ENCODE peak calls at places on chromosomes 12 and 14, in four cellular contexts. S is GM12878, U is HepG2, I is K562. W is an unnamed sample.

GRCh38 chr14:102907303-102907844 is 15.1 kb upstream of the AMN start:
- DNase-seq in U (no peak), I (no peak), S (no peak), W (no peak)

GRCh38 chr14:61696753-61697318 is 1.5 kb downstream of the HIF1A start:
- DNase-seq in U (no peak), S (no peak), I (no peak), W (no peak)

GRCh38 chr14:71267691-71268090 is 360.4 kb downstream of the PCNX1 start:
- DNase-seq in U (no peak), S (no peak), I (no peak), W (no peak)

GRCh38 chr14:92660571-92660970 is 87.9 kb downstream of the LGMN start:
- DNase-seq in U (no peak), I (no peak), S (no peak), W (no peak)

GRCh38 chr12:96375841-96376249 is 24.4 kb downstream of the CDK17 start:
- DNase-seq in S (peak; percentile 56), I (peak; percentile 52), U (no peak), W (no peak)

GRCh38 chr14:71228711-71229110 is 321.5 kb downstream of the PCNX1 start:
- DNase-seq in U (peak; percentile 87), S (no peak), I (no peak), W (no peak)

GRCh38 chr14:44564908-44565307 is 57.8 kb upstream of the FSCB start:
- DNase-seq in S (no peak), I (no peak), U (no peak), W (no peak)

GRCh38 chr12:124305136-124305535 is 10.2 kb downstream of the RFLNA start:
- DNase-seq in U (no peak), I (no peak), S (no peak), W (no peak)

GRCh38 chr14:73008501-73008900 is 18.4 kb downstream of the ZFYVE1 start:
- DNase-seq in U (no peak), I (no peak), S (no peak), W (no peak)

GRCh38 chr12:106123551-106123991 is 15.2 kb downstream of the NUAK1 start:
- DNase-seq in S (no peak), I (no peak), U (no peak), W (no peak)

GRCh38 chr14:39175445-39176262 is 600 bp downstream of the PNN start:
- DNase-seq in I (peak; percentile 27), S (no peak), U (peak; percentile 66), W (peak; percentile 40)

GRCh38 chr12:117045998-117046374 is 53.2 kb downstream of the TESC start:
- DNase-seq in U (peak; percentile 69), S (no peak), I (peak; percentile 47), W (peak; percentile 73)

GRCh38 chr12:107474639-107475539 is 210.7 kb upstream of the PWP1 start:
- DNase-seq in I (no peak), S (no peak), U (no peak), W (no peak)

GRCh38 chr14:23441076-23441475 is 5.6 kb upstream of the MYH7 start:
- DNase-seq in U (no peak), S (no peak), I (peak; percentile 27), W (no peak)

GRCh38 chr14:102182190-102182589 is 42.5 kb downstream of the WDR20 start:
- DNase-seq in U (no peak), S (no peak), I (no peak), W (no peak)

GRCh38 chr12:4353785-4354208 is 25.7 kb downstream of the FGF23 start:
- DNase-seq in U (no peak), I (peak; percentile 19), S (no peak), W (peak; percentile 46)

GRCh38 chr12:4169959-4170358 is 103.6 kb upstream of the CCND2 start:
- DNase-seq in U (no peak), I (no peak), S (no peak), W (no peak)

GRCh38 chr14:57656853-57657252 is 163.2 kb upstream of the CCDC198 start:
- DNase-seq in S (no peak), U (no peak), I (no peak), W (no peak)

GRCh38 chr12:111410229-111411186 is 4.8 kb downstream of the SH2B3 start:
- DNase-seq in S (no peak), I (no peak), U (no peak), W (peak; percentile 76)

GRCh38 chr12:105386431-105386830 is 55.9 kb downstream of the C12orf75 start:
- DNase-seq in U (no peak), I (no peak), S (no peak), W (no peak)

GRCh38 chr12:81461163-81461562 is 298.0 kb downstream of the PPFIA2 start:
- DNase-seq in U (no peak), S (no peak), I (no peak), W (no peak)

GRCh38 chr14:76655331-76655730 is 105.9 kb upstream of the VASH1 start:
- DNase-seq in U (no peak), I (no peak), S (no peak), W (no peak)

GRCh38 chr14:66117600-66117999 is 368.6 kb upstream of the CCDC196 start:
- DNase-seq in U (no peak), I (no peak), S (no peak), W (no peak)

GRCh38 chr12:124551268-124552144 is 15.9 kb downstream of the NCOR2 start:
- DNase-seq in S (no peak), I (peak; percentile 54), U (no peak), W (peak; percentile 47)

GRCh38 chr14:63891148-63891964 is 38.6 kb downstream of the SYNE2 start:
- DNase-seq in S (no peak), I (no peak), U (no peak), W (no peak)

GRCh38 chr14:51735851-51736250 is 84.1 kb downstream of the FRMD6 start:
- DNase-seq in I (no peak), U (peak; percentile 64), S (no peak), W (no peak)

GRCh38 chr12:64193045-64193444 is 29.1 kb downstream of the KICS2 start:
- DNase-seq in I (no peak), S (no peak), U (no peak), W (no peak)

GRCh38 chr12:61916856-61917255 is 343.3 kb upstream of the USP15 start:
- DNase-seq in U (no peak), S (no peak), I (no peak), W (no peak)

GRCh38 chr12:26345471-26346003 is 150.2 kb downstream of the SSPN start:
- DNase-seq in U (no peak), I (no peak), S (no peak), W (no peak)

GRCh38 chr12:32891956-32892355 is 4.6 kb downstream of the PKP2 start:
- DNase-seq in S (no peak), I (no peak), U (peak; percentile 75), W (no peak)

GRCh38 chr12:132597333-132598283 is 12.8 kb downstream of the LRCOL1 start:
- DNase-seq in U (no peak), S (no peak), I (no peak), W (no peak)

DNA sequence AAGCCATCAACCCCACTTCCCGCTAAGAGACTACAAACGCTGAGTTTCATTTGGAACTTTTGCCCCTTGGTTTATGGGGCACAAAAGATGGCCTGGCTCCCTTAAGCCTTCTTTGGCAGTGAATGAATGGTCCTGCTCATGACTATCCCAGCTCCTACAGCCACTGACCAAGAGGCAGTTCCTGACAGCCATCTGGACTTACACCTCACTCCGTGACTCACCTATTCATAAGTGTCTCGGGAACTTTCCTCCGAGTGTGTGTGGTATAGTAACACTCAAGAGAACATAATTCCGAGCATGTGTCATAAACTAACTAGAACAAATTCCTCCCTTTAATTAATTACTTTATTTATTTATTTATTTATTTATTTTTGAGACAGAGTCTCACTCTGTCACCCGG is 51.9 kb upstream of the NUDT4 start:
- DNase-seq in S (no peak), I (no peak), U (no peak), W (no peak)
- TF ChIP-seq NFIC in S (no peak), I (no peak), U (no peak), W (no peak)

DNA sequence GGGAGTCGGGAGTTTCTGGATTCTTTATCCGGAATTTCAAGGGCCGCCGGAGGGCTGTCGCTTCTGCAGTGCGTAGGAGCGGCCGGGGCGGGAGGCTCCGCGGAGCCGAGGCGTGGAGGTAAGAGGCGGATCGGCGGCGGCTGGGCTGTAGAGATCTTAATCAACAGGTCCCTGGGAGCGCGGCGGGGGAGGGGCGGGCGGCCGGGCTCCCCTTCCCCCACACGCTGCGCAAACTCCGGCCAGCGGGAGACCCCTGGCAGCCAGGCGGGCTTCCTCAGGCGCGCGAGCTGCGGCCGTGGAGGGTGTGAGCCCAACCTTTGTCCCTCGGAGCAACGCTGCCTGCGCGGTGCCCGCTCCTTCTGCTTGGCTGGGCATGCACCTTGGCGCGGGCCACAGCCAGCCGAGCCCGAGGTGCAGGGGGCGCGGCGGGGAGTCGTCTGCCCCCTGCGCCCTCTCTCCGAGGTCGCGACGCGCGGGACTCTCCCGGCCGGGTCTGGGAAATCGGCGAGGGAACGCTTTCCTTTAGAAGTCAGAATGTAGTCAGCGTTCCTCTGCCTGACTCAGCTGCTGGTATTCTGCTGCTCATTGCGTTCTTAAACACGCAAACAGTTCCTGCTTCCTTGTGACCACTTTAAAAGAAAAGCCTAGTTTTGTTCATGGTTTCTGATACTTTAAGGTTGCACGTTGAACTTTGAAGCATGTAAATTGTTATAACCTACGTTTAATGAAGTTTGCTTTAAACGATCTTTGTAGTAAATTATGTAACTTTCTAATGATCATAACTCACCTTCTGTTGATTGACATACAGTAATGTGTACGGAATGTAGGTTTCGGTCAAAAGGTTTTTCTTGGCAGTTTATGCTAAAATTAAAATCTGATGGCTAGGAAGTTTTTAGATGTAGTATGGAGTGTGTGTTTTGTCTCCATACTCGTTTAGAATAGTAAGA is at the start of gene PALS1:
- DNase-seq in U (peak; percentile 62), I (peak; percentile 24), S (peak; percentile 19), W (peak; percentile 87)
- TF ChIP-seq NFIC in U (peak; percentile 25), I (no peak), S (no peak), W (peak; percentile 16)

GRCh38 chr14:32507029-32507984 is 178.2 kb downstream of the AKAP6 start:
- DNase-seq in I (no peak), U (no peak), S (no peak), W (no peak)
- TF ChIP-seq NFIC in I (no peak), U (no peak), S (no peak), W (no peak)

DNA sequence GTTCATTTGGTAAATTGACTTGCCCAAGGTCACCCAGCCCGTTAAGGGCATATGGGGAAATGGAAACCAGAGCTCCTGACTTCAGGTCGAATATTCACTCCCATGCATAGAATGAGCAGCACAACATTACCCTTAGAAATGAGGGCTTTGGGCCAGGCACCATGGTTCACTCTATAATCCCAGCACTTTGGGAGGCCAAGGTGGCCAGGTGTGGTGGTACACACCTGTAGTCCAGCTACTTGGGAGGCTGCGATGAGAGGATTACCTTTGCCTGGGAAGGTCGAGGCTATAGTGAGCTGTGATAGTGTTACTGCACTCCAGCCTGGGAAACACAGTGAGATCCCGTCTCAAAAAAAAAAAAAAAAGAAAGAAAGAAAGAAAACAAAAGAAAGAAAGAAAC is 341.0 kb upstream of the TMPO start:
- DNase-seq in U (no peak), S (no peak), I (no peak), W (no peak)
- TF ChIP-seq NFIC in U (no peak), S (no peak), I (no peak), W (no peak)

DNA sequence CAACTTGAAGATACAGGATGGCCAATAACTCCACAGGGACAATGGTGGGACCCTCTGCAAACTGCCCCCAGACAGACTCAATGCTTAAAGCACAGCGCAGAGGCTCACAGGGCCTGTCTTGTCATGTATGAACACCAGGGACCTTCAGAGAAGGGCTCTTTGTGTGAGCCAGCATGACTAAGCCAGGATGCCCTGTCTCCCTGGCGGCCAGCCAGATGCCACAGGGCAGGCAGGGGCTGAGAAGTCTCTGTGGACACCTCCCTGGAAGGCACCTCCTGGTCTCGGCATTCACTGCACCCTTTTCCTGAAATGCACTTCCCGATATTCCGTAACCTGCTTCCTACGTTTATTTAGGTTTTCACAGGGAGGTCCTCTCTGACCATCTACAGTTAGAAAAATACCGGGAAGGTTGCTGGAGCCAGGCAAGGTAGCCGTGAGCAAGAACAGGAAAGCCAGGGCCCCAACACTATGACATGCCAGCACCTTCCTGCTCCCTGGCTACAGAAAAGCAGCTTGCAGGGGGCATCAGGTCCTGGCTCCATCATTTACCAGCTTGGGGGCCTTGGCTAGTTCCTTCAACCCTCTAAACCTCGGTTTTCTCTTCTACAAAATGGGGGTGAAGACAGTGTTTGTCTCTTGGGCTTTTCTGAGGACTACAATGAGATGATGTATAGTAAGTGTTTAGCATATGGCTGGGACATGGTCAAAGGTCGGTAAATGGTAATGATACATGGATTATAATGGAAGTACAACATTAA is 65.0 kb downstream of the PITPNM2 start:
- DNase-seq in S (no peak), I (no peak), U (peak; percentile 68), W (peak; percentile 54)
- TF ChIP-seq NFIC in S (no peak), I (peak; percentile 68), U (no peak), W (peak; percentile 93)

W was measured in SK-N-SH.